ENCODE peak calls at places on chromosome 6, in seven cellular contexts. W, G, T, X, O, M and N are unnamed samples.
A peak's percentile ranks its signal among the peaks of the same experiment; 100 is the strongest.

GRCh38 chr6:142372348-142372747 is 70.5 kb downstream of the ADGRG6 start:
- DNase-seq in T (no peak), X (no peak), O (no peak), W (no peak), M (no peak), G (no peak), N (peak; percentile 68)

GRCh38 chr6:46203388-46203787 is 32.6 kb upstream of the ENPP5 start:
- DNase-seq in X (no peak), W (peak; percentile 9), T (no peak), G (no peak), O (no peak), M (no peak), N (no peak)

GRCh38 chr6:15365273-15365687 is 119.4 kb downstream of the JARID2 start:
- DNase-seq in G (peak; percentile 51), O (peak; percentile 85), M (peak; percentile 83), W (peak; percentile 92), T (peak; percentile 69), X (peak; percentile 16), N (peak; percentile 11)

GRCh38 chr6:144181639-144182038 is 31.3 kb downstream of the STX11 start:
- DNase-seq in M (no peak), O (no peak), X (no peak), T (no peak), G (no peak), W (no peak), N (no peak)

GRCh38 chr6:168156742-168157265 is 77.8 kb upstream of the FRMD1 start:
- DNase-seq in X (no peak), M (no peak), T (no peak), O (no peak), G (no peak), W (peak; percentile 16), N (no peak)

GRCh38 chr6:99838607-99839006 is 155.4 kb downstream of the MCHR2 start:
- DNase-seq in M (no peak), W (no peak), G (no peak), T (no peak), O (no peak), X (no peak), N (peak; percentile 21)

GRCh38 chr6:123534264-123534663 is 102.5 kb downstream of the TRDN start:
- DNase-seq in O (no peak), T (no peak), G (no peak), X (no peak), W (no peak), M (no peak), N (no peak)

GRCh38 chr6:41021832-41022231 is 17.2 kb downstream of the UNC5CL start:
- DNase-seq in W (peak; percentile 65), T (peak; percentile 81), O (no peak), G (no peak), X (peak; percentile 47), M (no peak), N (peak; percentile 56)

GRCh38 chr6:116568851-116569755 is 2.2 kb upstream of the RWDD1 start:
- DNase-seq in T (no peak), M (no peak), O (no peak), X (no peak), W (peak; percentile 27), G (no peak), N (peak; percentile 8)

GRCh38 chr6:91816335-91816734 is 1229.5 kb upstream of the MAP3K7 start:
- DNase-seq in T (no peak), M (no peak), O (peak; percentile 56), G (no peak), X (no peak), W (no peak), N (no peak)

GRCh38 chr6:167581637-167582036 is 245.1 kb upstream of the AFDN start:
- DNase-seq in G (no peak), W (no peak), X (no peak), O (no peak), M (no peak), T (no peak), N (no peak)

GRCh38 chr6:26553739-26554668 is 15.8 kb downstream of the HMGN4 start:
- DNase-seq in T (peak; percentile 86), M (peak; percentile 93), X (peak; percentile 79), O (peak; percentile 80), G (peak; percentile 70), W (peak; percentile 95), N (peak; percentile 87)

GRCh38 chr6:136408205-136408604 is 118.6 kb upstream of the BCLAF1 start:
- DNase-seq in T (no peak), G (no peak), W (peak; percentile 75), M (no peak), O (no peak), X (no peak), N (no peak)

GRCh38 chr6:158565482-158566040 is 5.7 kb downstream of the TMEM181 start:
- DNase-seq in M (no peak), W (no peak), O (no peak), X (no peak), G (no peak), T (no peak), N (no peak)

GRCh38 chr6:56489559-56489958 is 153.1 kb downstream of the DST start:
- DNase-seq in W (no peak), M (no peak), G (no peak), X (no peak), O (no peak), T (no peak), N (no peak)

GRCh38 chr6:168031411-168032382 is 34.2 kb downstream of the KIF25 start:
- DNase-seq in O (peak; percentile 41), T (no peak), M (no peak), W (peak; percentile 79), X (no peak), G (no peak), N (no peak)

GRCh38 chr6:79704200-79704599 is 73.1 kb downstream of the SH3BGRL2 start:
- DNase-seq in W (no peak), G (no peak), M (no peak), X (no peak), O (no peak), T (no peak), N (no peak)

GRCh38 chr6:3337521-3338350 is 79.0 kb downstream of the PSMG4 start:
- DNase-seq in W (peak; percentile 51), O (no peak), X (no peak), G (no peak), T (no peak), M (no peak), N (no peak)

GRCh38 chr6:392441-393390 is 1.2 kb downstream of the IRF4 start:
- DNase-seq in W (peak; percentile 24), X (no peak), M (no peak), O (peak; percentile 86), G (no peak), T (no peak), N (no peak)

GRCh38 chr6:117270121-117270959 is 5.0 kb downstream of the VGLL2 start:
- DNase-seq in O (peak; percentile 67), M (peak; percentile 74), G (no peak), T (no peak), W (no peak), X (no peak), N (no peak)

GRCh38 chr6:163355471-163355991 is 59.0 kb upstream of the QKI start:
- DNase-seq in G (peak; percentile 27), T (no peak), W (peak; percentile 85), M (peak; percentile 82), X (no peak), O (peak; percentile 85), N (peak; percentile 12)

DNA sequence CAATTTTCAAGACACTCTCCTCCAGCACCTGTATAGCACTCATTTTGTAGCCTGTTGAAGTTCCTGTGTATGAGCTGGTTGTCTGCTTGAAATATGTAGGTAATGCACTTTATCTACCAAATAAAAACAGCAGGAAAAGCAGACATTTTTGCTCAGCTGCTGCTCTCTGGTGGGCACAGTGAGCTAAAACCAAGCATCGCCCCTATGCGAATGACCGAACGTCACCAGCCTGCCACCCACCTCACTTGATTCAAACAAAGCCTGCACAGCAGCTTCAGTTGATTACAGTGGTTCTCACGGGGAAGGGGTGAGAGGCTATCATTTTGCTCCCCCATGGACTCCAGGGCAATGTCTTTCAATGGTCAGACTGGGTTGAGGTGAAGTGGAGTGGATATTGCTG is 185.7 kb downstream of the SASH1 start:
- DNase-seq in M (no peak), X (no peak), O (no peak), T (no peak), G (no peak), W (peak; percentile 33), N (no peak)
- H3K36me3 ChIP-seq in M (no peaks in the 10 kb centered on the region), X (no peaks in the 10 kb centered on the region), O (peaks cover under 1% of the 10 kb centered on the region), T (peaks cover 2% of the 10 kb centered on the region), G (no peaks in the 10 kb centered on the region), W (peaks cover 52% of the 10 kb centered on the region), N (peaks cover 10% of the 10 kb centered on the region)

DNA sequence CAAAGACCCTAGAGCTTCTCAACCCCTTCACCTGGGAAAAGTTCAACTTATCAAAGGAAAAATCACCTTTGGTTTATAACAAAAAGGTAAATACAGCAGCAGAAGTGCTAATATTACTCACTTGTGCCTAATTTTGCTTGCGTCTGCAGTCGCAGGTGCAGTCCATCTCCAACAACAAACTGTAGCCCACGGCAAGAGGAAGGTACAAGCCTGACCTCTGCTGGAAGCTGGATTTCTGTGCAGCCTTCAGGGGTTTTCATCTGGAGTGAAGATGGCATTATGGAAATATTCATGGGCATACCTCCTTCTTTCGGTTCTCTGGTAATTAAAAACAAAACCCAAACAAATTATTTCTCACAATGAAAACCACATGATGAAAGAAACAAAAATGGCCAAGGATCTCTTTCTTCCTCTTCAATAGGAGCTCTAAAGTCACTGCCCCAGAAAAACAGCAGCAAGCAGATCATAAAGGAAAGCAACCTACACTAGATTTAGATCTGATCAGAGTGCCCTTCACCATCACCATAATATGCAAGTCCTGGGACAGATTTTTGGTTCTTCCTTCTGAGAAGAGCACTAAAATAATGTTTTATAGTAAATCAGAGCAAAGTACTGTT is 7.8 kb downstream of the UBE3D start:
- DNase-seq in O (no peak), W (peak; percentile 75), M (no peak), T (peak; percentile 39), X (no peak), G (no peak), N (peak; percentile 44)
- H3K4me3 ChIP-seq in O (no peak overlapping the region), W (no peak overlapping the region), M (no peak overlapping the region), T (no peak overlapping the region), X (no peak overlapping the region), G (no peak overlapping the region), N (no peak overlapping the region)

DNA sequence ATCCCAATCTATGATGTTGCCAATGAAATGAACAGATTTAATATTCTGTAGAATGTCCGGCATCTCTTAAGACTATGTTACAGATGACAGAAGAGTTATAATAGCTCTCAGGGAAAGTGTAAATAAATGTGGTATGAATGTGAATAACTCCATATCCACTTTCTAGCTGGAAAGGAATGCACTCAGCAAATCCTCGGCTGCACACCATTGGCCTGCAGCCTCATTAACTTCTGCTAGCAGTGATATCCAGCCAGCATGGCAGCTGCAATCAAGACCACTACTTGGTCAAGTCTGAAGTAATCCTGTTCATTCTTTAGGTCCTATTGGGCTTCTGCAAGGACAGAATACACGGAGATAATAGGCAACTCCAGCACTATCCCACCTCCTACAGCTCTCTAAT is 17.3 kb upstream of the MICA start:
- DNase-seq in M (no peak), O (no peak), W (no peak), X (no peak), T (no peak), G (no peak), N (no peak)
- H3K36me3 ChIP-seq in M (no peaks in the 10 kb centered on the region), O (no peaks in the 10 kb centered on the region), W (no peaks in the 10 kb centered on the region), X (no peaks in the 10 kb centered on the region), T (no peaks in the 10 kb centered on the region), G (no peaks in the 10 kb centered on the region), N (no peaks in the 10 kb centered on the region)

GRCh38 chr6:137471951-137472350 is 22.2 kb downstream of the OLIG3 start:
- DNase-seq in X (no peak), M (no peak), W (no peak), O (no peak), G (no peak), T (no peak), N (no peak)
- H3K4me3 ChIP-seq in X (no peak overlapping the region), M (no peak overlapping the region), W (no peak overlapping the region), O (no peak overlapping the region), G (no peak overlapping the region), T (no peak overlapping the region), N (no peak overlapping the region)

GRCh38 chr6:44248579-44248978 is 1.7 kb downstream of the HSP90AB1 start:
- DNase-seq in O (no peak), T (no peak), W (no peak), M (no peak), X (no peak), G (no peak), N (no peak)
- H3K36me3 ChIP-seq in O (peaks cover 53% of the 10 kb centered on the region), T (peaks cover 38% of the 10 kb centered on the region), W (peaks cover 56% of the 10 kb centered on the region), M (peaks cover 7% of the 10 kb centered on the region), X (peaks cover 2% of the 10 kb centered on the region), G (peaks cover 6% of the 10 kb centered on the region), N (peaks cover 59% of the 10 kb centered on the region)